ENCODE peak calls at places on chromosomes 13 and 19, in eight cellular contexts. Y, X, N, E, U, V, B and D are unnamed samples.

GRCh38 chr13:40190656-40191100 is 475.8 kb downstream of the FOXO1 start:
- DNase-seq in Y (peak), X (no peak), N (no peak), E (no peak), U (peak), V (peak), B (no peak), D (peak)

GRCh38 chr13:29362849-29363604 is 232.5 kb downstream of the SLC7A1 start:
- DNase-seq in Y (peak), X (peak), N (no peak), E (peak), U (peak), V (peak), B (peak), D (peak)

GRCh38 chr13:29884671-29885424 is 34.4 kb upstream of the UBL3 start:
- DNase-seq in Y (no peak), X (peak), N (no peak), E (no peak), U (no peak), V (no peak), B (no peak), D (no peak)

GRCh38 chr13:111947026-111947810 is 119.7 kb upstream of the SOX1 start:
- DNase-seq in Y (no peak), X (no peak), N (no peak), E (no peak), U (no peak), V (no peak), B (no peak), D (no peak)

GRCh38 chr19:47511681-47512080 is 3.2 kb downstream of the NAPA start:
- DNase-seq in Y (no peak), X (no peak), N (no peak), E (no peak), U (no peak), V (no peak), B (no peak), D (peak)

GRCh38 chr13:19863323-19864017 is at the start of gene ZMYM5:
- DNase-seq in Y (peak), X (peak), N (peak), E (peak), U (peak), V (peak), B (peak), D (peak)

GRCh38 chr19:35264281-35265125 is 4.3 kb upstream of the USF2 start:
- DNase-seq in Y (no peak), X (no peak), N (peak), E (no peak), U (no peak), V (no peak), B (peak), D (no peak)

GRCh38 chr13:27371932-27372331 is 52.5 kb upstream of the GTF3A start:
- DNase-seq in Y (no peak), X (no peak), N (no peak), E (no peak), U (no peak), V (no peak), B (no peak), D (no peak)

GRCh38 chr19:48813123-48813911 is 2.5 kb upstream of the BCAT2 start:
- DNase-seq in Y (no peak), X (no peak), N (no peak), E (no peak), U (no peak), V (no peak), B (peak), D (no peak)

GRCh38 chr13:99665716-99666115 is 164.4 kb downstream of the TM9SF2 start:
- DNase-seq in Y (no peak), X (no peak), N (no peak), E (no peak), U (no peak), V (no peak), B (no peak), D (no peak)

GRCh38 chr19:1811472-1811894 is 593 bp downstream of the ATP8B3 start:
- DNase-seq in Y (peak), X (no peak), N (no peak), E (peak), U (no peak), V (peak), B (no peak), D (peak)

GRCh38 chr19:1400281-1401137 is 833 bp downstream of the GAMT start:
- DNase-seq in Y (no peak), X (no peak), N (no peak), E (no peak), U (peak), V (no peak), B (no peak), D (no peak)